ENCODE peak calls at places on chromosome 21, in seven cellular contexts. One of them, this sample, is unnamed.

GRCh38 chr21:16117851-16118592 is 388.2 kb downstream of the USP25 start:
- DNase-seq in MCF 10A: peak; percentile 17
- DNase-seq in endodermal cell: no peak
- DNase-seq in endothelial cell: no peak
- DNase-seq in esophagus squamous epithelium: no peak
- DNase-seq in osteocyte: no peak
- DNase-seq in Calu3: no peak
- DNase-seq in this sample: no peak

GRCh38 chr21:26798856-26799751 is 46.1 kb downstream of the ADAMTS1 start:
- DNase-seq in osteocyte: no peak
- DNase-seq in MCF 10A: no peak
- DNase-seq in endothelial cell: no peak
- DNase-seq in Calu3: no peak
- DNase-seq in esophagus squamous epithelium: no peak
- DNase-seq in endodermal cell: no peak
- DNase-seq in this sample: no peak

GRCh38 chr21:26966978-26967913 is at the start of gene ADAMTS5:
- DNase-seq in MCF 10A: peak; percentile 68
- DNase-seq in esophagus squamous epithelium: no peak
- DNase-seq in Calu3: no peak
- DNase-seq in osteocyte: peak; percentile 89
- DNase-seq in endothelial cell: peak; percentile 60
- DNase-seq in endodermal cell: peak; percentile 84
- DNase-seq in this sample: peak; percentile 10

GRCh38 chr21:45573452-45574035 is 31.3 kb upstream of the SLC19A1 start:
- DNase-seq in osteocyte: no peak
- DNase-seq in endodermal cell: peak; percentile 36
- DNase-seq in MCF 10A: no peak
- DNase-seq in Calu3: no peak
- DNase-seq in endothelial cell: no peak
- DNase-seq in esophagus squamous epithelium: no peak
- DNase-seq in this sample: no peak

GRCh38 chr21:27108228-27108627 is 141.3 kb upstream of the ADAMTS5 start:
- DNase-seq in osteocyte: no peak
- DNase-seq in esophagus squamous epithelium: no peak
- DNase-seq in MCF 10A: no peak
- DNase-seq in endothelial cell: no peak
- DNase-seq in Calu3: no peak
- DNase-seq in endodermal cell: no peak
- DNase-seq in this sample: no peak

GRCh38 chr21:34881894-34882371 is 167.2 kb downstream of the RUNX1 start:
- DNase-seq in endodermal cell: no peak
- DNase-seq in MCF 10A: peak; percentile 71
- DNase-seq in Calu3: no peak
- DNase-seq in osteocyte: no peak
- DNase-seq in endothelial cell: no peak
- DNase-seq in esophagus squamous epithelium: no peak
- DNase-seq in this sample: no peak

GRCh38 chr21:37455504-37455911 is 88.9 kb downstream of the DYRK1A start:
- DNase-seq in osteocyte: no peak
- DNase-seq in endothelial cell: no peak
- DNase-seq in endodermal cell: no peak
- DNase-seq in Calu3: no peak
- DNase-seq in MCF 10A: no peak
- DNase-seq in esophagus squamous epithelium: no peak
- DNase-seq in this sample: no peak

GRCh38 chr21:43868461-43868860 is 3.4 kb downstream of the AGPAT3 start:
- DNase-seq in MCF 10A: no peak
- DNase-seq in osteocyte: no peak
- DNase-seq in endothelial cell: no peak
- DNase-seq in esophagus squamous epithelium: no peak
- DNase-seq in Calu3: peak; percentile 37
- DNase-seq in endodermal cell: no peak
- DNase-seq in this sample: no peak

GRCh38 chr21:45386728-45387371 is 18.1 kb upstream of the COL18A1 start:
- DNase-seq in Calu3: no peak
- DNase-seq in osteocyte: no peak
- DNase-seq in endodermal cell: peak; percentile 52
- DNase-seq in MCF 10A: peak; percentile 51
- DNase-seq in esophagus squamous epithelium: no peak
- DNase-seq in endothelial cell: peak; percentile 47
- DNase-seq in this sample: no peak

GRCh38 chr21:29034678-29035077 is 10.2 kb downstream of the USP16 start:
- DNase-seq in Calu3: no peak
- DNase-seq in esophagus squamous epithelium: no peak
- DNase-seq in osteocyte: no peak
- DNase-seq in endothelial cell: no peak
- DNase-seq in MCF 10A: no peak
- DNase-seq in endodermal cell: no peak
- DNase-seq in this sample: peak; percentile 27

GRCh38 chr21:32412162-32412997 is at the start of gene EVA1C:
- DNase-seq in endodermal cell: peak; percentile 86
- DNase-seq in osteocyte: no peak
- DNase-seq in Calu3: peak; percentile 34
- DNase-seq in endothelial cell: peak; percentile 20
- DNase-seq in esophagus squamous epithelium: no peak
- DNase-seq in MCF 10A: peak; percentile 72
- DNase-seq in this sample: no peak

GRCh38 chr21:45303751-45304150 is 16.1 kb upstream of the POFUT2 start:
- DNase-seq in endothelial cell: no peak
- DNase-seq in esophagus squamous epithelium: no peak
- DNase-seq in osteocyte: no peak
- DNase-seq in endodermal cell: no peak
- DNase-seq in Calu3: no peak
- DNase-seq in MCF 10A: no peak
- DNase-seq in this sample: no peak

GRCh38 chr21:26818911-26819310 is 26.3 kb downstream of the ADAMTS1 start:
- DNase-seq in MCF 10A: no peak
- DNase-seq in Calu3: no peak
- DNase-seq in endodermal cell: no peak
- DNase-seq in endothelial cell: no peak
- DNase-seq in esophagus squamous epithelium: no peak
- DNase-seq in osteocyte: no peak
- DNase-seq in this sample: no peak

GRCh38 chr21:28230559-28230958 is 762.1 kb downstream of the LTN1 start:
- DNase-seq in MCF 10A: peak; percentile 4
- DNase-seq in osteocyte: no peak
- DNase-seq in endodermal cell: no peak
- DNase-seq in endothelial cell: no peak
- DNase-seq in Calu3: no peak
- DNase-seq in esophagus squamous epithelium: no peak
- DNase-seq in this sample: no peak

GRCh38 chr21:38272215-38272614 is 15.4 kb downstream of the KCNJ15 start:
- DNase-seq in endothelial cell: no peak
- DNase-seq in Calu3: no peak
- DNase-seq in endodermal cell: no peak
- DNase-seq in MCF 10A: no peak
- DNase-seq in esophagus squamous epithelium: no peak
- DNase-seq in osteocyte: no peak
- DNase-seq in this sample: no peak

GRCh38 chr21:34916446-34916845 is 132.7 kb downstream of the RUNX1 start:
- DNase-seq in MCF 10A: no peak
- DNase-seq in esophagus squamous epithelium: no peak
- DNase-seq in endothelial cell: no peak
- DNase-seq in endodermal cell: no peak
- DNase-seq in osteocyte: no peak
- DNase-seq in Calu3: no peak
- DNase-seq in this sample: no peak

GRCh38 chr21:42534361-42534900 is 20.8 kb downstream of the SLC37A1 start:
- DNase-seq in esophagus squamous epithelium: no peak
- DNase-seq in endodermal cell: peak; percentile 40
- DNase-seq in osteocyte: no peak
- DNase-seq in MCF 10A: no peak
- DNase-seq in Calu3: no peak
- DNase-seq in endothelial cell: no peak
- DNase-seq in this sample: no peak

GRCh38 chr21:44426663-44427191 is 28.6 kb upstream of the LRRC3 start:
- DNase-seq in esophagus squamous epithelium: no peak
- DNase-seq in Calu3: no peak
- DNase-seq in endothelial cell: no peak
- DNase-seq in endodermal cell: peak; percentile 43
- DNase-seq in MCF 10A: no peak
- DNase-seq in osteocyte: peak; percentile 70
- DNase-seq in this sample: no peak

GRCh38 chr21:35043549-35043948 is 5.6 kb downstream of the RUNX1 start:
- DNase-seq in Calu3: no peak
- DNase-seq in osteocyte: peak; percentile 1
- DNase-seq in endodermal cell: no peak
- DNase-seq in MCF 10A: no peak
- DNase-seq in esophagus squamous epithelium: no peak
- DNase-seq in endothelial cell: no peak
- DNase-seq in this sample: peak; percentile 35

GRCh38 chr21:45910548-45911221 is 70.9 kb upstream of the COL6A1 start:
- DNase-seq in osteocyte: no peak
- DNase-seq in endothelial cell: no peak
- DNase-seq in Calu3: peak; percentile 11
- DNase-seq in endodermal cell: no peak
- DNase-seq in esophagus squamous epithelium: no peak
- DNase-seq in MCF 10A: peak; percentile 36
- DNase-seq in this sample: no peak

GRCh38 chr21:45313682-45314081 is 26.0 kb upstream of the POFUT2 start:
- DNase-seq in endothelial cell: no peak
- DNase-seq in MCF 10A: no peak
- DNase-seq in Calu3: no peak
- DNase-seq in osteocyte: no peak
- DNase-seq in esophagus squamous epithelium: no peak
- DNase-seq in endodermal cell: peak; percentile 3
- DNase-seq in this sample: no peak

DNA sequence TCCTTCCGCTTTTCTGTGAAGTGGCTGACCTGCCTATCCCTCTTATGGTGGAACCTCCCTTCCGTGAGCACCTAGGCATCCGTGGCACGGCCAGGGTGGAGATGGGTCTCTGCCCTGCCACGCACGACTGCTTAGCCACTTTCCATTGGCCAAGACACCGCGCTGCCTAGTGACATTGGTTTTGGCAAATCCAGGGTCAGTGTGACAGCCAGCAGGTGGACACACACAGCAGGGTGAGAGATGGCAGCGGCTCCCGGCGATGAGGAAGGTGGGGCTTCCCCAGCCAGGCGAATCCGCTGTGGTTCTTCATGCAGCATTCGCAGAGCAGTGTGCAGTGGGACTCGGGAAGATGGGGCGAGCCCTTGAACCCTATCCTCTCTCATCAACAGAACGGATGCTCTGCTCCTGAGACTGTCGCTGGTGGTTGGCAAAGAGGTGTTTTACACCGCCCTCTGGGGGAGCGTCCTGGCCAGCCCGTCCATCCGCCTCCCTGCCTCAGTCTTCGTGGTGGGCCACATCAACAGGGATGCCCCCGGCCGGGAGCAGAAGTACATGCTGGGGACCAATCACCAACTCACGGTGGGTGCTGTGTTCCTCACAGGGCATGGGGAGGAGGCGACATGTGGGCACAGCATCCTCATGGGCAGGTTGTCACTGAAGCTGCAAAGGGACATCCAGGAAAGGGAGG is 51.8 kb downstream of the DOP1B start:
- DNase-seq in endodermal cell: peak; percentile 55
- DNase-seq in Calu3: no peak
- DNase-seq in MCF 10A: no peak
- DNase-seq in endothelial cell: no peak
- DNase-seq in osteocyte: no peak
- DNase-seq in esophagus squamous epithelium: no peak
- DNase-seq in this sample: no peak
- TF ChIP-seq CTCF in endodermal cell: no peak
- TF ChIP-seq CTCF in Calu3: no peak
- TF ChIP-seq CTCF in MCF 10A: no peak
- TF ChIP-seq CTCF in endothelial cell: no peak
- TF ChIP-seq CTCF in osteocyte: no peak
- TF ChIP-seq CTCF in esophagus squamous epithelium: no peak
- TF ChIP-seq CTCF in this sample: no peak

DNA sequence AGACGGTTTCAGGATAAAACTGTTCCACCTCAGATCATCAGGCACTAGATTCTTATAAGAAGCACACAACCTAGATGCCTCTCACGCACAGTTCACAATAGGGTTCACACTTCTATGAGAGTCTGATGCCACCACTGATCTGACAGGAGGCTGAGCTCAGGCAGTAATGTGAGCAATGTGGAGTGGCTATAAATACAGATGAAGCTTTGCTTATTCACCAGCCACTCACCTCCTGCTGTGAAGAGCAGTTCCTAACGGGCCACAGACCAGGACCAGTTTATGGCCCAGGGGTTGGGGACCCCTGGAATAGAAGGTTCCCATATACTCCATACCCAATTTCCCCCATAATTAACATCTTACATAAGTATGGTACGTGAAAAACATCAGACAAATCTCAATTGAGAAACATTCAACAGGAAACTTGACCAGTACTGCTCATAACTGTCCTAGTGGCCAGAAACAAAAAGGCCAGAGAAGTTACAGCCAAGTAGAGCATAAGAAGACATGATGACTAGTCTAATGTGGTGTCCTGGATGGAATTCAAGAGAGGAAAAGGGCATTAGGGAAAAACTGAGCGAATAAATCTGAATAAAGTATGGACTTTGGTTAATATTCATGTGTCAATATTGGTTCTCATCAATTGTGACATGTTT is 24.7 kb upstream of the IGSF5 start:
- DNase-seq in MCF 10A: no peak
- DNase-seq in endodermal cell: no peak
- DNase-seq in osteocyte: no peak
- DNase-seq in esophagus squamous epithelium: no peak
- DNase-seq in Calu3: no peak
- DNase-seq in endothelial cell: no peak
- DNase-seq in this sample: no peak
- TF ChIP-seq CTCF in MCF 10A: no peak
- TF ChIP-seq CTCF in endodermal cell: peak; percentile 53
- TF ChIP-seq CTCF in osteocyte: no peak
- TF ChIP-seq CTCF in esophagus squamous epithelium: no peak
- TF ChIP-seq CTCF in Calu3: no peak
- TF ChIP-seq CTCF in endothelial cell: peak; percentile 25
- TF ChIP-seq CTCF in this sample: no peak

DNA sequence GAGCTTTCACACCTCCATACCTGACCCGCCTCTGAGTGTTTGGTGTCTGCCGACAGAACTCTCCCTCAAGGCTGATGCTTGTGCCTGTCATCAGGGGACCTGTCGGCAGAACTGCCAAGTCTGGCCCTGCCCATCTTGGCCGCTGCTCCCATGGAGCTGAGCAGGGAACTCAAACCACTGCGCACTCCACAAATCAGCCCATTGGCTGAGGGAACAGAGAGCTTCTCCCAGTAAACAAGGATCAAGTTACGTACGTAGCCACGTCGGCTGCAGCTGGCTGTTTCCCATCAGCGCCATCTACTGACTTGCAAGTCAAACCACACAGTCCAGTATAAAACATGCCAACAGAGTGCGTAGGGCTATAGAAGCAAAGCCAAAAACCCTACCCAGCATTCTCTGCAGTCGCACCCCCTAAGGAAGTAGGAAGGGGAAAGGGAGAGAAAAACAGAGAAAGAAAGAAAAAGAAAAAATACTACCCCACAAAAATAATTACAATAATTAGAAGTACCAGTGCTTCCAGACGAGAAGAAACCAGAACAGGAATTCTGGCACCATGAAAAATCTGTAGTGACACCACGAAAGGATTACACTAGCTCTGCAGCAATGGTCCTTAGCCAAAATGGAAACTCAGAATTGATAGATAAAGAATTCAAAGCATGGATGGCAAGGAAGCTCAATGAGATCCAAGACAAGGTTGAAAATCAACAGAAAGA is 13.1 kb downstream of the KRTAP13-1 start:
- DNase-seq in endodermal cell: peak; percentile 97
- DNase-seq in Calu3: peak; percentile 12
- DNase-seq in endothelial cell: peak; percentile 49
- DNase-seq in osteocyte: no peak
- DNase-seq in esophagus squamous epithelium: no peak
- DNase-seq in MCF 10A: peak; percentile 91
- DNase-seq in this sample: no peak
- TF ChIP-seq CTCF in endodermal cell: peak; percentile 86
- TF ChIP-seq CTCF in Calu3: no peak
- TF ChIP-seq CTCF in endothelial cell: peak; percentile 29
- TF ChIP-seq CTCF in osteocyte: peak; percentile 70
- TF ChIP-seq CTCF in esophagus squamous epithelium: peak; percentile 5
- TF ChIP-seq CTCF in MCF 10A: peak; percentile 30
- TF ChIP-seq CTCF in this sample: no peak

GRCh38 chr21:25283720-25284119 is 323.6 kb downstream of the MRPL39 start:
- DNase-seq in esophagus squamous epithelium: no peak
- DNase-seq in endodermal cell: peak; percentile 49
- DNase-seq in osteocyte: no peak
- DNase-seq in endothelial cell: peak; percentile 36
- DNase-seq in Calu3: no peak
- DNase-seq in MCF 10A: peak; percentile 54
- DNase-seq in this sample: peak; percentile 25
- TF ChIP-seq CTCF in esophagus squamous epithelium: no peak
- TF ChIP-seq CTCF in endodermal cell: peak; percentile 77
- TF ChIP-seq CTCF in osteocyte: peak; percentile 56
- TF ChIP-seq CTCF in endothelial cell: peak; percentile 27
- TF ChIP-seq CTCF in Calu3: no peak
- TF ChIP-seq CTCF in MCF 10A: peak; percentile 37
- TF ChIP-seq CTCF in this sample: peak; percentile 32

This sample was measured in GM10248.